ENCODE peak calls at places on chromosomes 6 and 20, in four cellular contexts. Z is H9, Q is B cell, H is breast epithelium. L is an unnamed sample.

GRCh38 chr6:127464881-127465459 is 5.8 kb upstream of the KIAA0408 start:
- DNase-seq in Z (peak), Q (peak), H (peak), L (no peak)

GRCh38 chr6:48817714-48818113 is 645.3 kb downstream of the MMUT start:
- DNase-seq in Z (no peak), Q (no peak), H (no peak), L (no peak)

GRCh38 chr20:20360464-20360863 is 7.4 kb upstream of the INSM1 start:
- DNase-seq in Z (peak), Q (peak), H (no peak), L (no peak)

GRCh38 chr6:143575440-143575839 is 63.9 kb upstream of the FUCA2 start:
- DNase-seq in Z (peak), Q (peak), H (no peak), L (no peak)

GRCh38 chr6:122779672-122780066 is at the start of gene FABP7:
- DNase-seq in Z (no peak), Q (no peak), H (no peak), L (no peak)

GRCh38 chr6:11822346-11822745 is 43.7 kb upstream of the ADTRP start:
- DNase-seq in Z (no peak), Q (no peak), H (no peak), L (no peak)

GRCh38 chr6:36204068-36204753 is 7.7 kb downstream of the BRPF3 start:
- DNase-seq in Z (no peak), Q (peak), H (no peak), L (no peak)

GRCh38 chr6:40743226-40743625 is 156.1 kb upstream of the LRFN2 start:
- DNase-seq in Z (peak), Q (no peak), H (no peak), L (no peak)

GRCh38 chr6:3232017-3232838 is 4.8 kb upstream of the TUBB2B start:
- DNase-seq in Z (no peak), Q (no peak), H (no peak), L (no peak)

GRCh38 chr6:142378138-142378875 is 76.5 kb downstream of the ADGRG6 start:
- DNase-seq in Z (no peak), Q (no peak), H (no peak), L (no peak)

GRCh38 chr20:5491463-5491862 is 174.7 kb upstream of the PROKR2 start:
- DNase-seq in Z (no peak), Q (no peak), H (no peak), L (no peak)

GRCh38 chr20:4227085-4227821 is 211.9 kb upstream of the RNF24 start:
- DNase-seq in Z (peak), Q (no peak), H (no peak), L (no peak)

GRCh38 chr20:6126846-6127245 is 4.0 kb upstream of the FERMT1 start:
- DNase-seq in Z (no peak), Q (no peak), H (no peak), L (no peak)

GRCh38 chr6:119076966-119077642 is 1.4 kb downstream of the FAM184A start:
- DNase-seq in Z (no peak), Q (no peak), H (no peak), L (no peak)

GRCh38 chr6:158819977-158820632 is 937 bp upstream of the EZR start:
- DNase-seq in Z (no peak), Q (no peak), H (no peak), L (no peak)

GRCh38 chr6:164322533-164322932 is 908.0 kb downstream of the QKI start:
- DNase-seq in Z (no peak), Q (no peak), H (no peak), L (no peak)

GRCh38 chr20:49400904-49401303 is 81.6 kb downstream of the KCNB1 start:
- DNase-seq in Z (no peak), Q (no peak), H (no peak), L (no peak)

GRCh38 chr6:35181313-35181932 is 32.3 kb upstream of the SCUBE3 start:
- DNase-seq in Z (no peak), Q (no peak), H (no peak), L (no peak)

GRCh38 chr6:148577687-148578488 is 168.9 kb upstream of the UST start:
- DNase-seq in Z (peak), Q (peak), H (peak), L (no peak)

GRCh38 chr20:2602046-2602735 is 50.2 kb upstream of the NOP56 start:
- DNase-seq in Z (no peak), Q (no peak), H (no peak), L (no peak)

GRCh38 chr6:147974376-147974775 is 368.3 kb upstream of the SASH1 start:
- DNase-seq in Z (no peak), Q (no peak), H (no peak), L (no peak)

GRCh38 chr6:15152720-15153119 is 93.1 kb upstream of the JARID2 start:
- DNase-seq in Z (no peak), Q (no peak), H (no peak), L (no peak)

GRCh38 chr6:107657755-107658461 is 166.2 kb downstream of the SCML4 start:
- DNase-seq in Z (peak), Q (peak), H (no peak), L (no peak)

GRCh38 chr20:46557231-46557956 is 6.9 kb upstream of the OCSTAMP start:
- DNase-seq in Z (no peak), Q (no peak), H (no peak), L (no peak)

GRCh38 chr6:38443750-38444149 is 196.0 kb downstream of the BTBD9 start:
- DNase-seq in Z (no peak), Q (no peak), H (no peak), L (no peak)

GRCh38 chr6:44923416-44923815 is 404.7 kb upstream of the RUNX2 start:
- DNase-seq in Z (no peak), Q (no peak), H (no peak), L (no peak)

GRCh38 chr6:37643851-37644672 is 53.6 kb downstream of the MDGA1 start:
- DNase-seq in Z (no peak), Q (no peak), H (no peak), L (no peak)

GRCh38 chr20:63955281-63955845 is 853 bp downstream of the UCKL1 start:
- DNase-seq in Z (no peak), Q (peak), H (no peak), L (no peak)

GRCh38 chr20:59845472-59845871 is 88.0 kb downstream of the SYCP2 start:
- DNase-seq in Z (no peak), Q (no peak), H (no peak), L (no peak)

GRCh38 chr20:58086763-58087566 is 141.5 kb downstream of the ANKRD60 start:
- DNase-seq in Z (peak), Q (no peak), H (no peak), L (no peak)

GRCh38 chr20:48823960-48824497 is 3.8 kb downstream of the PREX1 start:
- DNase-seq in Z (no peak), Q (no peak), H (no peak), L (no peak)

GRCh38 chr6:152338335-152339125 is 298.6 kb downstream of the SYNE1 start:
- DNase-seq in Z (peak), Q (peak), H (no peak), L (no peak)

GRCh38 chr6:20497200-20497820 is 36.9 kb upstream of the CDKAL1 start:
- DNase-seq in Z (no peak), Q (no peak), H (no peak), L (no peak)

GRCh38 chr20:48752963-48753362 is 74.8 kb downstream of the PREX1 start:
- DNase-seq in Z (no peak), Q (no peak), H (no peak), L (no peak)

GRCh38 chr6:105785412-105785811 is 300.7 kb upstream of the PRDM1 start:
- DNase-seq in Z (no peak), Q (no peak), H (no peak), L (no peak)

GRCh38 chr20:15596220-15596875 is 976.9 kb downstream of the KIF16B start:
- DNase-seq in Z (no peak), Q (no peak), H (no peak), L (no peak)

GRCh38 chr20:57659789-57660509 is 39.7 kb upstream of the ZBP1 start:
- DNase-seq in Z (no peak), Q (peak), H (peak), L (peak)

L was measured in mesenteric fat pad.